ENCODE peak calls at places on chromosomes 16 and 17, in six cellular contexts. G is neural progenitor cell, C is endothelial cell of umbilical vein, X is GM23248, Y is IMR-90, R is astrocyte. D is an unnamed sample.

GRCh38 chr16:89115216-89115949 is 21.7 kb downstream of the ACSF3 start:
- DNase-seq in X (no peak), Y (no peak), R (peak; percentile 83), C (peak; percentile 37), G (no peak), D (peak; percentile 88)

GRCh38 chr17:80005360-80006338 is 30.0 kb downstream of the TBC1D16 start:
- DNase-seq in Y (peak; percentile 31), G (peak; percentile 66), X (peak; percentile 51), C (peak; percentile 48), R (no peak), D (peak; percentile 38)

GRCh38 chr16:54424043-54424451 is 137.5 kb upstream of the IRX3 start:
- DNase-seq in C (no peak), X (peak; percentile 27), G (no peak), R (no peak), Y (no peak), D (no peak)

GRCh38 chr16:1054660-1055556 is 17.6 kb upstream of the SSTR5 start:
- DNase-seq in X (peak; percentile 80), G (peak; percentile 92), Y (peak; percentile 29), C (peak; percentile 36), R (no peak), D (peak; percentile 42)

GRCh38 chr17:64269687-64270649 is 6.9 kb upstream of the TEX2 start:
- DNase-seq in R (no peak), G (peak; percentile 18), C (no peak), X (no peak), Y (no peak), D (no peak)

GRCh38 chr16:88655053-88655732 is 4.3 kb upstream of the CYBA start:
- DNase-seq in R (no peak), X (no peak), G (no peak), C (no peak), Y (no peak), D (no peak)

GRCh38 chr16:58578642-58579041 is 51.0 kb downstream of the CNOT1 start:
- DNase-seq in X (no peak), R (no peak), G (no peak), C (no peak), Y (no peak), D (no peak)

GRCh38 chr17:43327421-43327820 is 71.4 kb upstream of the ARL4D start:
- DNase-seq in G (no peak), C (no peak), X (peak; percentile 36), Y (peak; percentile 20), R (peak; percentile 20), D (peak; percentile 41)

GRCh38 chr16:79580465-79581200 is 19.9 kb downstream of the MAF start:
- DNase-seq in R (no peak), G (peak; percentile 31), Y (no peak), C (no peak), X (no peak), D (no peak)

GRCh38 chr17:7477392-7478275 is 1.8 kb downstream of the ZBTB4 start:
- DNase-seq in Y (peak; percentile 95), G (peak; percentile 71), R (peak; percentile 85), X (peak; percentile 92), C (peak; percentile 29), D (peak; percentile 87)

GRCh38 chr17:18987862-18988545 is 16.6 kb downstream of the FAM83G start:
- DNase-seq in C (no peak), R (no peak), Y (no peak), G (no peak), X (no peak), D (no peak)

GRCh38 chr16:27313422-27314160 is at the start of gene IL4R:
- DNase-seq in C (peak; percentile 59), R (peak; percentile 69), Y (peak; percentile 77), X (peak; percentile 91), G (peak; percentile 73), D (peak; percentile 71)

GRCh38 chr17:75048396-75048933 is 1.4 kb downstream of the KCTD2 start:
- DNase-seq in G (no peak), C (peak; percentile 25), R (peak; percentile 9), X (peak; percentile 65), Y (peak; percentile 10), D (peak; percentile 29)

GRCh38 chr17:48002208-48002919 is 31.5 kb downstream of the CDK5RAP3 start:
- DNase-seq in X (peak; percentile 86), G (peak; percentile 48), R (peak; percentile 87), Y (peak; percentile 87), C (peak; percentile 85), D (peak; percentile 70)

GRCh38 chr17:40058151-40058784 is 4.1 kb upstream of the MED24 start:
- DNase-seq in Y (peak; percentile 46), X (peak; percentile 41), C (peak; percentile 56), R (no peak), G (no peak), D (no peak)

GRCh38 chr16:86751081-86752030 is 173.0 kb downstream of the FOXL1 start:
- DNase-seq in X (peak; percentile 87), C (peak; percentile 86), G (no peak), Y (peak; percentile 87), R (peak; percentile 88), D (peak; percentile 92)

GRCh38 chr17:76716834-76717205 is 6.1 kb upstream of the MXRA7 start:
- DNase-seq in C (no peak), X (peak; percentile 94), G (no peak), Y (peak; percentile 93), R (peak; percentile 95), D (peak; percentile 97)

GRCh38 chr16:88614818-88615580 is 23.4 kb upstream of the IL17C start:
- DNase-seq in X (no peak), Y (no peak), G (no peak), R (no peak), C (no peak), D (no peak)

GRCh38 chr16:53872248-53873221 is 168.6 kb downstream of the FTO start:
- DNase-seq in X (peak; percentile 90), Y (peak; percentile 93), R (peak; percentile 95), C (no peak), G (no peak), D (peak; percentile 39)

GRCh38 chr17:60390223-60390622 is 1.7 kb downstream of the USP32 start:
- DNase-seq in R (peak; percentile 69), G (no peak), C (peak; percentile 39), X (peak; percentile 83), Y (peak; percentile 47), D (peak; percentile 77)

GRCh38 chr16:15427648-15428239 is 6.6 kb upstream of the BMERB1 start:
- DNase-seq in C (peak; percentile 82), R (peak; percentile 72), G (peak; percentile 45), Y (peak; percentile 84), X (peak; percentile 90), D (peak; percentile 90)

GRCh38 chr16:47142469-47143328 is 1.0 kb downstream of the NETO2 start:
- DNase-seq in X (peak; percentile 61), C (peak; percentile 59), Y (peak; percentile 44), R (peak; percentile 37), G (peak; percentile 68), D (peak; percentile 60)

GRCh38 chr17:10737168-10737622 is 7.4 kb upstream of the TMEM220 start:
- DNase-seq in C (peak; percentile 45), Y (peak; percentile 55), G (peak; percentile 70), X (peak; percentile 83), R (peak; percentile 29), D (peak; percentile 37)

GRCh38 chr17:59848778-59849177 is 44.0 kb downstream of the TUBD1 start:
- DNase-seq in Y (peak; percentile 75), G (no peak), C (no peak), X (peak; percentile 60), R (no peak), D (peak; percentile 61)

GRCh38 chr17:33038740-33039139 is 47.1 kb downstream of the SPACA3 start:
- DNase-seq in G (peak; percentile 85), Y (peak; percentile 15), X (peak; percentile 48), C (peak; percentile 21), R (peak; percentile 59), D (peak; percentile 33)

GRCh38 chr17:38605852-38606645 is at the start of gene SRCIN1:
- DNase-seq in G (peak; percentile 86), C (no peak), Y (peak; percentile 2), X (peak; percentile 58), R (no peak), D (peak; percentile 23)

GRCh38 chr17:29581583-29582253 is 7.7 kb downstream of the GIT1 start:
- DNase-seq in C (no peak), R (no peak), X (no peak), Y (no peak), G (no peak), D (no peak)

GRCh38 chr17:7774037-7774659 is 56.6 kb downstream of the DNAH2 start:
- DNase-seq in Y (peak; percentile 78), X (peak; percentile 68), G (no peak), C (no peak), R (peak; percentile 49), D (peak; percentile 57)

GRCh38 chr16:68993421-68993820 is 112.0 kb upstream of the HAS3 start:
- DNase-seq in C (peak; percentile 15), Y (no peak), X (no peak), R (no peak), G (no peak), D (no peak)

DNA sequence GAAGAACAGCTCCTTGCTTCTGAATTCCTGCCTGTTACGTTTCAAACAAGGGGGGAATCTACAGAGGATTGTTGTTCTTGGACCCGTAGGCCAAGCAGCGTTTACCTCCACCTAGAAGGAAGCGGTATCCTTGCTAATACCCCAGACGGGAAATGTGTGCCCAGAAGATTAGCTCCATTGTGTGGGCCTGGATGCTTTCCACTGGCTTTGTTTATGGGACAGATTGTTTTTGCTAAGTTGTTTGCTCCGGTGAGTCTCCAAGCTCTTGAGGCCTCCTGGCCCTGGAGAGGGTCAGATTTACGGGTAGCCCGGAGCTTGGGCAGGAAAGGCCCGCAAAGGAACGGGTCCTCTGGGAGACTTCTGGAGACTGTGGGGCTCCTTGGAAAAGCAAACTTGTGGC is 28.4 kb upstream of the MRTFB start:
- DNase-seq in G (peak; percentile 47), C (peak; percentile 99), X (no peak), Y (no peak), R (no peak), D (no peak)
- H3K9ac ChIP-seq in G (no peak overlapping the region), C (peak overlapping the region; percentile 34), X (no peak overlapping the region), Y (no peak overlapping the region), R (no peak overlapping the region), D (no peak overlapping the region)

GRCh38 chr17:73308017-73308823 is 3.6 kb downstream of the CDC42EP4 start:
- DNase-seq in R (peak; percentile 80), X (peak; percentile 80), C (peak; percentile 68), Y (peak; percentile 93), G (no peak), D (peak; percentile 95)
- H3K4me1 ChIP-seq in R (peaks cover 57% of the 10 kb centered on the region), X (peaks cover 61% of the 10 kb centered on the region), C (peaks cover 61% of the 10 kb centered on the region), Y (peaks cover 37% of the 10 kb centered on the region), G (peaks cover 42% of the 10 kb centered on the region), D (peaks cover 48% of the 10 kb centered on the region)

GRCh38 chr16:75758215-75758614 is 31.9 kb upstream of the CPHXL start:
- DNase-seq in G (no peak), Y (peak; percentile 19), X (peak; percentile 29), R (peak; percentile 79), C (no peak), D (peak; percentile 82)
- H3K9ac ChIP-seq in G (no peak overlapping the region), Y (no peak overlapping the region), X (no peak overlapping the region), R (no peak overlapping the region), C (no peak overlapping the region), D (no peak overlapping the region)

DNA sequence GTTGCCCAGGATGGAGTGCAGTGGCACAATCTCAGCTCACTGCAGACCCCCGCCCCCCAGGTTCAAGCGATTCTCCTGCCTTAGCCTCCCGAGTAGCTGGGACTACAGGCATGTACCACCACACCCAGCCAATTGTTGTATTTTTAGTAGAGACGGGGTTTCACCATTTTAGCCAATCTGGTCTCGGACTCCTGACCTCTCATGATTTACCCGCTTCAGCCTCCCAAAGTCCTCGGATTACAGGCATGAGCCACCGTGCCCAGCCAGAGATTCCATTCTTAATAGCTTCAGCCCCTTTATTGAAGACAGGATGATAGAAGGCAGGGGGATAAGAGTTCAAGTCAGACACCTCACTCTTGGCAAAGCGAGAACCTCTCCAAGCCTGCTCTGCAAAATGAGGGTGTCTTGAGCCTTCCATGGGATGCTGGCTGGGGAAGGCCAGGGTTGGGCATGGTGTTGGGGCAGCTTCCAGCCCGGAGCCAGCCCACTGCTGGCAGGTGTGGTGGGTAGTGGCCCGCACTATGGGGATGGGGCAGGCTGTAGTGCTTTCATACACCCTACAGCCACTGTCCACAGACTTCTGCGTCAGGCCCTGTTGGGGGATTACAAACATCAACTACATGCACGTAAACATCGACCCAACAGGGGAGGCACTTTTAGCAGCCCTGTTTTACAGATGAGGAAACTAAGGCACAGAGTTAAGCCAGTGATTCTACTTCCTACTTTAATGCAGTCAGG is 3.5 kb downstream of the CARHSP1 start:
- DNase-seq in X (no peak), Y (no peak), C (no peak), G (no peak), R (no peak), D (no peak)
- H3K4me1 ChIP-seq in X (peaks cover 17% of the 10 kb centered on the region), Y (peaks cover 28% of the 10 kb centered on the region), C (peaks cover 15% of the 10 kb centered on the region), G (peaks cover 41% of the 10 kb centered on the region), R (peaks cover 42% of the 10 kb centered on the region), D (peaks cover 23% of the 10 kb centered on the region)

D was measured in fibroblast of lung.